ENCODE peak calls at places on chromosomes 3 and 15, in seven cellular contexts. T is brain microvascular endothelial cell, X is astrocyte of the spinal cord, E is HFF-Myc, H is fibroblast of the aortic adventitia, F is fibroblast of lung, O is cardiac muscle cell. A is an unnamed sample.

GRCh38 chr3:163071684-163072083 is 1575.1 kb downstream of the OTOL1 start:
- DNase-seq in H (peak), T (peak), X (no peak), O (no peak), F (peak), E (no peak), A (peak)

GRCh38 chr15:63353887-63354286 is 27.8 kb downstream of the CA12 start:
- DNase-seq in O (no peak), E (no peak), H (no peak), F (no peak), T (no peak), X (no peak), A (no peak)

GRCh38 chr15:52783191-52783829 is 6.8 kb downstream of the ONECUT1 start:
- DNase-seq in T (no peak), O (peak), E (no peak), F (no peak), H (no peak), X (no peak), A (peak)

GRCh38 chr15:98728107-98728810 is 79.9 kb downstream of the IGF1R start:
- DNase-seq in T (no peak), E (no peak), O (no peak), H (no peak), F (no peak), X (no peak), A (no peak)

GRCh38 chr15:65085990-65086679 is 9.6 kb downstream of the KBTBD13 start:
- DNase-seq in T (peak), F (no peak), X (no peak), E (no peak), H (no peak), O (peak), A (peak)

GRCh38 chr15:99674279-99674678 is 59.0 kb downstream of the LYSMD4 start:
- DNase-seq in H (no peak), O (no peak), T (no peak), X (no peak), F (no peak), E (no peak), A (no peak)

GRCh38 chr15:42590619-42591237 is 15.3 kb downstream of the STARD9 start:
- DNase-seq in E (no peak), O (no peak), H (no peak), T (no peak), X (no peak), F (no peak), A (no peak)

GRCh38 chr3:188164248-188164687 is 10.3 kb downstream of the LPP start:
- DNase-seq in F (no peak), T (no peak), O (no peak), H (no peak), E (no peak), X (no peak), A (no peak)

GRCh38 chr3:190053919-190054672 is 66.6 kb downstream of the P3H2 start:
- DNase-seq in E (no peak), F (peak), O (no peak), X (peak), T (peak), H (peak), A (peak)

GRCh38 chr3:134328147-134328591 is 46.1 kb downstream of the AMOTL2 start:
- DNase-seq in F (peak), X (peak), H (peak), T (peak), O (no peak), E (no peak), A (peak)

GRCh38 chr3:43648957-43649356 is 27.1 kb upstream of the ANO10 start:
- DNase-seq in H (no peak), F (no peak), X (no peak), O (no peak), E (no peak), T (no peak), A (no peak)

GRCh38 chr15:52579852-52580251 is 11.0 kb upstream of the ARPP19 start:
- DNase-seq in X (no peak), O (no peak), T (no peak), H (no peak), F (no peak), E (no peak), A (no peak)

GRCh38 chr3:139325551-139325950 is 18.3 kb upstream of the MRPS22 start:
- DNase-seq in H (no peak), F (no peak), E (no peak), T (no peak), O (no peak), X (no peak), A (no peak)

GRCh38 chr3:183401678-183402077 is 26.7 kb downstream of the MCF2L2 start:
- DNase-seq in F (no peak), E (no peak), O (no peak), X (no peak), T (no peak), H (no peak), A (no peak)

GRCh38 chr3:71752911-71753715 is 542 bp upstream of the GPR27 start:
- DNase-seq in X (no peak), F (no peak), O (peak), E (no peak), T (no peak), H (no peak), A (no peak)

GRCh38 chr3:20865811-20866210 is 679.8 kb upstream of the SGO1 start:
- DNase-seq in E (no peak), X (no peak), H (no peak), F (no peak), O (no peak), T (no peak), A (no peak)

GRCh38 chr3:83968386-83968785 is 990.4 kb upstream of the CADM2 start:
- DNase-seq in F (no peak), H (no peak), X (no peak), T (no peak), E (no peak), O (no peak), A (no peak)

GRCh38 chr3:42666577-42666998 is 13.1 kb downstream of the ZBTB47 start:
- DNase-seq in E (no peak), F (no peak), H (no peak), O (no peak), X (no peak), T (no peak), A (no peak)

GRCh38 chr15:84659904-84660781 is 2.1 kb upstream of the NMB start:
- DNase-seq in E (no peak), H (no peak), O (peak), T (no peak), F (no peak), X (no peak), A (no peak)

GRCh38 chr3:132347095-132347494 is 29.9 kb downstream of the ACP3 start:
- DNase-seq in O (no peak), X (peak), T (no peak), E (no peak), F (no peak), H (peak), A (peak)

GRCh38 chr3:53688066-53688465 is 158.2 kb downstream of the CHDH start:
- DNase-seq in H (no peak), E (no peak), T (no peak), O (no peak), F (no peak), X (no peak), A (no peak)

GRCh38 chr3:50237133-50237651 is 1.2 kb downstream of the GNAI2 start:
- DNase-seq in X (no peak), T (no peak), E (no peak), H (peak), F (peak), O (peak), A (peak)

GRCh38 chr15:29859981-29860745 is 37.9 kb upstream of the TJP1 start:
- DNase-seq in E (no peak), O (no peak), H (peak), F (peak), T (peak), X (peak), A (peak)

GRCh38 chr3:30260747-30261146 is 345.7 kb upstream of the TGFBR2 start:
- DNase-seq in H (peak), T (no peak), F (peak), X (no peak), O (no peak), E (no peak), A (no peak)
- TF ChIP-seq CTCF in H (no peak), T (no peak), F (no peak), X (no peak), O (no peak), E (no peak), A (no peak)

GRCh38 chr15:58985443-58985842 is 2.0 kb upstream of the RNF111 start:
- DNase-seq in X (no peak), T (no peak), F (peak), E (no peak), O (no peak), H (peak), A (peak)

GRCh38 chr15:58981808-58982475 is 5.5 kb upstream of the RNF111 start:
- DNase-seq in O (no peak), H (no peak), E (no peak), X (no peak), F (no peak), T (no peak), A (no peak)

DNA sequence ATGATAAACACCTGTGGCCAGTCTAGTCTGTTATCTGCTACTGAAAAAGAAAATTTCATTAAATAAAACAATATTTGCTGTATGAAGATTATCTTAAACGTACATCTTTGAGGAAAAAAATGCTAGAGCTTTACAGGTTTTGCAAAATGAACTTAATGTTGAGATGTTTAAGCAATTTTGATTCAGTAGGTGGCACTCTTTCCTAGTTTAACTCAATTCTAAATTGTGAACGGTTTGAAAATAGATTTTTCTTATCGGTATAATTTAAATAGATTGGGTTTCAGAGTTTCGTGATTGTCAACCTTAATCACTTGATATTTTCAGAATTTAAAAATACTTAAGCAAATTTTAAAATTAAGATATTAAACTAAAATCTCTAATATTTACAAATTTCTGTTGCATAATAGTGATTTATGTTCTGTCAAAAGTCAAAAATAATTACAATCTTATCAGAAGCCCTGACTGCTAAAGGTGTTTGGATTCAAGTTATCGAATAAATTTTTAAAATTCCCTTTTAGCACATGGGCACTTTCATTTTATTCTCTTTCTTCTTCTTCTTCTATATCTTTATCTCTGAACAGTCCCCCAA is 7.0 kb upstream of the RNF111 start:
- DNase-seq in H (peak), X (peak), O (peak), E (no peak), F (peak), T (no peak), A (peak)
- H3K4me3 ChIP-seq in H (no peak), X (no peak), O (no peak), E (no peak), F (no peak), T (no peak), A (no peak)

GRCh38 chr3:108354562-108354961 is 58.2 kb downstream of the HHLA2 start:
- DNase-seq in H (no peak), F (no peak), T (no peak), O (no peak), E (no peak), X (no peak), A (no peak)

GRCh38 chr3:108352176-108352575 is 55.8 kb downstream of the HHLA2 start:
- DNase-seq in T (no peak), E (no peak), O (no peak), H (no peak), X (no peak), F (no peak), A (no peak)

DNA sequence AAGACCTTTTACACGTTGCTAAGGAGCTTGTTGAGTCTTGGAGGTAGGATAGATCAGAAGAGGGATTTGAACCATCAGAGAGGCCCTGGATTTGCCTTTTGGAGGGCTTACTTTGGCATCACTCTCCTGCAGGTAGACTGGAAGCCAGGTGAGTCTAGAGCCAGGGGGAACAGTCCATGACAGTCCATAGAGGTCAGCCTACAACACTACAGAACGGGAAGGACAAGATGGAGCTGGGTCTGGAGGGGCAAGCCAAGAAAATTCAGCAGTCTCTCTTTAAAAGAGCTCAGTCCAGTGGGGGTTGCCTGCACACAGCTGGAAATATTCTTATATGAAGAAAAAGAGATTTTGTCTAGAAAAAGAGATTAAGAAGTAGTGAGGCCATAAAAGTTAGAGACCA is 60.7 kb downstream of the HHLA2 start:
- DNase-seq in X (no peak), O (no peak), H (no peak), F (no peak), T (no peak), E (no peak), A (no peak)
- TF ChIP-seq CTCF in X (no peak), O (no peak), H (no peak), F (no peak), T (no peak), E (no peak), A (no peak)

DNA sequence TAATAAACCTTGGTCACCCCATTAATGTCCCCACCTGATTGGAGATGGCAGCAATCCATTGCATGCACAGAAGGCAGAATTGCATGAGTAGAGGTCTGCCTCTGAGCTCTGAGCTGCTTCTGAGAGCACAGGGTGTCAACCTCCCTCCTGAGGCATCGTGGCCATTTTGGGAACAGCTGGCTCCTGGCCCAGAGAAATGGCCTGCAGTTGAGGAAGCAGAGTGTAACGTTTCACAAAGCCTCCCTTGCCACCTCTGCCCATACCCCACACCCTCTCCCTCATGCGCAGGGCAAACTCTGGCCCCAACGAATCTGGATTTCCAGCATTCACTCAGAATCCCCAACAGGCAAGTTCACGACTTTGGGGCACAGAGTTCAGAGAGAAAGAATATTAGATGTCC is 198.9 kb downstream of the ADAMTS9 start:
- DNase-seq in F (no peak), O (no peak), E (no peak), X (no peak), H (no peak), T (no peak), A (no peak)
- H3K4me3 ChIP-seq in F (no peak), O (no peak), E (no peak), X (no peak), H (no peak), T (no peak), A (no peak)

GRCh38 chr3:40725026-40725425 is 200.3 kb downstream of the ZNF621 start:
- DNase-seq in O (no peak), E (no peak), X (no peak), T (no peak), F (no peak), H (no peak), A (no peak)
- TF ChIP-seq CTCF in O (no peak), E (no peak), X (no peak), T (no peak), F (no peak), H (no peak), A (no peak)

A was measured in fibroblast of pulmonary artery.